ENCODE peak calls at places on chromosome 16, in six cellular contexts. One of them, this sample, is unnamed.

GRCh38 chr16:64440421-64440831 is 681.4 kb downstream of the CDH11 start:
- DNase-seq in nephron progenitor cell: peak
- DNase-seq in mucosa of descending colon: no peak
- DNase-seq in uterus: peak
- DNase-seq in stomach: no peak
- DNase-seq in GM12865: no peak
- DNase-seq in this sample: no peak

GRCh38 chr16:62615526-62615925 is 579.3 kb upstream of the CDH8 start:
- DNase-seq in nephron progenitor cell: no peak
- DNase-seq in GM12865: no peak
- DNase-seq in uterus: no peak
- DNase-seq in mucosa of descending colon: no peak
- DNase-seq in stomach: no peak
- DNase-seq in this sample: no peak

GRCh38 chr16:77199211-77199610 is at the start of gene SYCE1L:
- DNase-seq in stomach: no peak
- DNase-seq in nephron progenitor cell: no peak
- DNase-seq in mucosa of descending colon: no peak
- DNase-seq in uterus: no peak
- DNase-seq in GM12865: no peak
- DNase-seq in this sample: no peak

GRCh38 chr16:83953796-83954576 is 946 bp downstream of the OSGIN1 start:
- DNase-seq in stomach: no peak
- DNase-seq in mucosa of descending colon: no peak
- DNase-seq in GM12865: peak
- DNase-seq in nephron progenitor cell: no peak
- DNase-seq in uterus: no peak
- DNase-seq in this sample: peak

GRCh38 chr16:85360323-85361277 is 248.3 kb upstream of the CIBAR2 start:
- DNase-seq in GM12865: no peak
- DNase-seq in mucosa of descending colon: peak
- DNase-seq in uterus: no peak
- DNase-seq in nephron progenitor cell: peak
- DNase-seq in stomach: peak
- DNase-seq in this sample: no peak

GRCh38 chr16:71441348-71441781 is 489 bp downstream of the TLE7 start:
- DNase-seq in GM12865: no peak
- DNase-seq in uterus: no peak
- DNase-seq in stomach: no peak
- DNase-seq in mucosa of descending colon: no peak
- DNase-seq in nephron progenitor cell: no peak
- DNase-seq in this sample: peak

GRCh38 chr16:15521758-15522509 is 87.5 kb downstream of the BMERB1 start:
- DNase-seq in stomach: no peak
- DNase-seq in GM12865: no peak
- DNase-seq in nephron progenitor cell: no peak
- DNase-seq in uterus: peak
- DNase-seq in mucosa of descending colon: no peak
- DNase-seq in this sample: no peak

GRCh38 chr16:16014329-16015224 is 65.2 kb downstream of the ABCC1 start:
- DNase-seq in uterus: peak
- DNase-seq in nephron progenitor cell: no peak
- DNase-seq in mucosa of descending colon: peak
- DNase-seq in stomach: peak
- DNase-seq in GM12865: no peak
- DNase-seq in this sample: no peak

GRCh38 chr16:81495321-81496234 is 51.0 kb downstream of the CMIP start:
- DNase-seq in uterus: no peak
- DNase-seq in GM12865: no peak
- DNase-seq in mucosa of descending colon: peak
- DNase-seq in stomach: peak
- DNase-seq in nephron progenitor cell: no peak
- DNase-seq in this sample: no peak

GRCh38 chr16:89436362-89436761 is 54.0 kb downstream of the ANKRD11 start:
- DNase-seq in nephron progenitor cell: no peak
- DNase-seq in GM12865: no peak
- DNase-seq in uterus: no peak
- DNase-seq in mucosa of descending colon: no peak
- DNase-seq in stomach: no peak
- DNase-seq in this sample: no peak

GRCh38 chr16:6012716-6013115 is 915.1 kb upstream of the EEF2KMT start:
- DNase-seq in mucosa of descending colon: no peak
- DNase-seq in nephron progenitor cell: no peak
- DNase-seq in GM12865: no peak
- DNase-seq in uterus: no peak
- DNase-seq in stomach: no peak
- DNase-seq in this sample: no peak

GRCh38 chr16:6019490-6019991 is 921.9 kb upstream of the EEF2KMT start:
- DNase-seq in uterus: no peak
- DNase-seq in mucosa of descending colon: no peak
- DNase-seq in nephron progenitor cell: peak
- DNase-seq in stomach: no peak
- DNase-seq in GM12865: no peak
- DNase-seq in this sample: no peak

GRCh38 chr16:6020162-6020980 is 922.8 kb upstream of the EEF2KMT start:
- DNase-seq in mucosa of descending colon: no peak
- DNase-seq in nephron progenitor cell: peak
- DNase-seq in stomach: no peak
- DNase-seq in GM12865: no peak
- DNase-seq in uterus: no peak
- DNase-seq in this sample: no peak

GRCh38 chr16:6018848-6019489 is 921.4 kb upstream of the EEF2KMT start:
- DNase-seq in mucosa of descending colon: no peak
- DNase-seq in GM12865: no peak
- DNase-seq in stomach: no peak
- DNase-seq in nephron progenitor cell: peak
- DNase-seq in uterus: no peak
- DNase-seq in this sample: no peak

GRCh38 chr16:6016530-6017184 is 919.1 kb upstream of the EEF2KMT start:
- DNase-seq in GM12865: no peak
- DNase-seq in uterus: no peak
- DNase-seq in nephron progenitor cell: peak
- DNase-seq in mucosa of descending colon: no peak
- DNase-seq in stomach: no peak
- DNase-seq in this sample: peak
- TF ChIP-seq CTCF in GM12865: peak
- TF ChIP-seq CTCF in uterus: no peak
- TF ChIP-seq CTCF in nephron progenitor cell: peak
- TF ChIP-seq CTCF in mucosa of descending colon: no peak
- TF ChIP-seq CTCF in stomach: no peak
- TF ChIP-seq CTCF in this sample: no peak

DNA sequence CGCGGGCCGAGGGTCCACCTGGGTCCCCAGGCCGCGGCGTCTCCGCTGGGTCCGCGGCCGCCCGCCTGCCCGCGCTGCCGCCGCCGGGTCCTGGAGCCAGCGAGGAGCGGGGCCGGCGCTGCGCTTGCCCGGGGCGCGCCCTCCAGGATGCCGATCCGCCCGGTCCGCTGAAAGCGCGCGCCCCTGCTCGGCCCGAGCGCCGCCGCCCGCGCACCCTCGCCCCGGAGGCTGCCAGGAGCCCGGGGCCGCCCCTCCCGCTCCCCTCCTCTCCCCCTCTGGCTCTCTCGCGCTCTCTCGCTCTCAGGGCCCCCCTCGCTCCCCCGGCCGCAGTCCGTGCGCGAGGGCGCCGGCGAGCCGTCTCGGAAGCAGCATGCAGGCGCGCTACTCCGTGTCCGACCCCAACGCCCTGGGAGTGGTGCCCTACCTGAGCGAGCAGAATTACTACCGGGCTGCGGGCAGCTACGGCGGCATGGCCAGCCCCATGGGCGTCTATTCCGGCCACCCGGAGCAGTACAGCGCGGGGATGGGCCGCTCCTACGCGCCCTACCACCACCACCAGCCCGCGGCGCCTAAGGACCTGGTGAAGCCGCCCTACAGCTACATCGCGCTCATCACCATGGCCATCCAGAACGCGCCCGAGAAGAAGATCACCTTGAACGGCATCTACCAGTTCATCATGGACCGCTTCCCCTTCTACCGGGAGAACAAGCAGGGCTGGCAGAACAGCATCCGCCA is 504 bp downstream of the FOXC2 start:
- DNase-seq in uterus: no peak
- DNase-seq in mucosa of descending colon: no peak
- DNase-seq in stomach: no peak
- DNase-seq in nephron progenitor cell: peak
- DNase-seq in GM12865: no peak
- DNase-seq in this sample: no peak
- TF ChIP-seq CTCF in uterus: no peak
- TF ChIP-seq CTCF in mucosa of descending colon: no peak
- TF ChIP-seq CTCF in stomach: no peak
- TF ChIP-seq CTCF in nephron progenitor cell: no peak
- TF ChIP-seq CTCF in GM12865: no peak
- TF ChIP-seq CTCF in this sample: no peak

GRCh38 chr16:12271006-12271405 is 294.5 kb downstream of the SNX29 start:
- DNase-seq in GM12865: no peak
- DNase-seq in nephron progenitor cell: peak
- DNase-seq in stomach: no peak
- DNase-seq in uterus: no peak
- DNase-seq in mucosa of descending colon: no peak
- DNase-seq in this sample: no peak
- TF ChIP-seq CTCF in GM12865: no peak
- TF ChIP-seq CTCF in nephron progenitor cell: no peak
- TF ChIP-seq CTCF in stomach: no peak
- TF ChIP-seq CTCF in uterus: no peak
- TF ChIP-seq CTCF in mucosa of descending colon: no peak
- TF ChIP-seq CTCF in this sample: no peak

DNA sequence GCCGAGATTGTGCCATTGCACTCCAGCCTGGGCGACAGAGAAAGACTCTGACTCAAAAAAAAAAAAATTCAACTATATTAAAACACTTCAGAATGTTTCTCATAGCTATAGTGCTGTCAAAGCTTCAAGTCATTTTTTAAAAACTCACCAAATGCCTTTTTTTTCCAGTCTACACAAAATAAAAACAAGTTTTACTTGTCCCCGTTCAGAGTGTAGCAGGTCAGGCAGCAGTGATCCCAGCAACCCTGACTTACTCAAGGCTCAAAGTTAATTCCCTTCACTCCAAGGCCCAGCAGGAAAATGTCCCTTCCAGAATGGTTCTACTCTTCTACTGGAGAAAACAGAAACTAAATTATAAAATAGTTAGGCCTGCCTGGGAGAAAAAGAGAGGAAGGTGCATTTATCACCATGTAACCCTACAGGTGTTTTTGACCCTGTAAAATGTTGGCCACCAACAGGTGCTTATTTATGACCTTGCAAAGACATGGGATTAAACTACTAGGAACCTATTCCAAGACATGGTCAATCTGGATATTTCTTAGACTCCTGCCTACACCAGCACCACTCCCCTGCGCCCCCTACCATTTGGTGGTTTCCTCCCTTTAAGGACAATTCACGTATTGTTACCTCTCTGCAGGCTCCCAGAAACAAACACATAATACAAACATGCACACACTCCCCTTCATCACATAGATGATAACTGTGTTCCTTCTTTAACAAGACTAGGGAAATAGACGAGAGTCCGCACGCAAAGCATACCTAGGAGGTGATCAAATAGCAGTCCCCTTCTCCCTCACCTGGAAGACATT is 5.4 kb downstream of the AMFR start:
- DNase-seq in mucosa of descending colon: no peak
- DNase-seq in stomach: no peak
- DNase-seq in nephron progenitor cell: no peak
- DNase-seq in GM12865: no peak
- DNase-seq in uterus: no peak
- DNase-seq in this sample: no peak
- TF ChIP-seq CTCF in mucosa of descending colon: no peak
- TF ChIP-seq CTCF in stomach: no peak
- TF ChIP-seq CTCF in nephron progenitor cell: no peak
- TF ChIP-seq CTCF in GM12865: no peak
- TF ChIP-seq CTCF in uterus: no peak
- TF ChIP-seq CTCF in this sample: no peak

GRCh38 chr16:73956592-73957495 is 339.8 kb upstream of the PSMD7 start:
- DNase-seq in uterus: peak
- DNase-seq in GM12865: peak
- DNase-seq in nephron progenitor cell: peak
- DNase-seq in mucosa of descending colon: peak
- DNase-seq in stomach: peak
- DNase-seq in this sample: peak
- TF ChIP-seq CTCF in uterus: peak
- TF ChIP-seq CTCF in GM12865: peak
- TF ChIP-seq CTCF in nephron progenitor cell: peak
- TF ChIP-seq CTCF in mucosa of descending colon: peak
- TF ChIP-seq CTCF in stomach: peak
- TF ChIP-seq CTCF in this sample: peak

DNA sequence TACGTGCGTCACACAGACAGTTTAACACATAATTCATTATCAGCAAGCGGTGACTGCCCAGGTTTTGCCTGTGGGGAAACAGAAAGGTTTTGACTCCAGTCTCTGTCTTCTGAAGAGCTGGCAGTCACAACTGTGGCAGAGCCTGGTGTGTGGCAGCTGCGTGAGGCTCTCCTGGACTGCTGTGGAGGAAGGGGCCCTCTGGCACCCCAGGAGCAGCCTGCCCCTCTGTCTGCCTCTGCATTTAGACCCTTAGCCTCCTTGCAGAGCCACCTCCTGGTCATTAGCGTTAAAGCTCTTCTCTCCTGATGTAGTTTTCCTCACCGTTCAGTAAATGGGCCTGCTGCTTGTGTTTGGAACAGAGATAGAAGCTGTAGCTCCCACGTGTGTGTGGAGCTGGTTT is 10.9 kb downstream of the RAB40C start:
- DNase-seq in stomach: no peak
- DNase-seq in mucosa of descending colon: no peak
- DNase-seq in uterus: no peak
- DNase-seq in nephron progenitor cell: no peak
- DNase-seq in GM12865: no peak
- DNase-seq in this sample: no peak
- TF ChIP-seq CTCF in stomach: no peak
- TF ChIP-seq CTCF in mucosa of descending colon: no peak
- TF ChIP-seq CTCF in uterus: no peak
- TF ChIP-seq CTCF in nephron progenitor cell: no peak
- TF ChIP-seq CTCF in GM12865: no peak
- TF ChIP-seq CTCF in this sample: no peak

GRCh38 chr16:72963508-72963907 is 84.4 kb downstream of the ZFHX3 start:
- DNase-seq in stomach: no peak
- DNase-seq in uterus: no peak
- DNase-seq in GM12865: no peak
- DNase-seq in nephron progenitor cell: no peak
- DNase-seq in mucosa of descending colon: no peak
- DNase-seq in this sample: no peak
- TF ChIP-seq CTCF in stomach: no peak
- TF ChIP-seq CTCF in uterus: no peak
- TF ChIP-seq CTCF in GM12865: no peak
- TF ChIP-seq CTCF in nephron progenitor cell: no peak
- TF ChIP-seq CTCF in mucosa of descending colon: no peak
- TF ChIP-seq CTCF in this sample: no peak

This sample was measured in GM20000.